ENCODE peak calls at places on chromosomes 12 and 14, in ten cellular contexts. W, B, H, I, F, P, D, T, R and Y are unnamed samples.

GRCh38 chr14:65257405-65257804 is 155.1 kb upstream of the MAX start:
- DNase-seq in W (no peak), B (no peak), H (no peak), I (no peak), F (no peak), P (no peak), D (no peak), T (no peak), R (no peak), Y (no peak)

GRCh38 chr12:131130311-131130911 is 176.7 kb downstream of the ADGRD1 start:
- DNase-seq in W (no peak), B (no peak), H (no peak), I (no peak), F (no peak), P (no peak), D (no peak), T (no peak), R (no peak), Y (no peak)

GRCh38 chr14:99891900-99892299 is 98.7 kb downstream of the EML1 start:
- DNase-seq in W (no peak), B (no peak), H (no peak), I (no peak), F (no peak), P (no peak), D (no peak), T (no peak), R (no peak), Y (peak; percentile 37)

GRCh38 chr14:106530423-106531107 is 1004.2 kb downstream of the TMEM121 start:
- DNase-seq in W (no peak), B (peak; percentile 21), H (no peak), I (no peak), F (no peak), P (no peak), D (no peak), T (no peak), R (no peak), Y (peak; percentile 48)

GRCh38 chr12:34400986-34401658 is 378.8 kb downstream of the ALG10 start:
- DNase-seq in W (peak; percentile 1), B (no peak), H (no peak), I (peak; percentile 1), F (no peak), P (peak; percentile 8), D (no peak), T (peak; percentile 1), R (no peak), Y (peak; percentile 5)

GRCh38 chr12:109952160-109952858 is 43.9 kb downstream of the GIT2 start:
- DNase-seq in W (no peak), B (no peak), H (no peak), I (no peak), F (no peak), P (no peak), D (no peak), T (no peak), R (no peak), Y (peak; percentile 51)

GRCh38 chr12:56128669-56129209 is 672 bp downstream of the ESYT1 start:
- DNase-seq in W (no peak), B (no peak), H (no peak), I (peak; percentile 33), F (no peak), P (no peak), D (peak; percentile 31), T (no peak), R (peak; percentile 54), Y (no peak)

GRCh38 chr12:12716151-12716844 is 870 bp upstream of the CDKN1B start:
- DNase-seq in W (no peak), B (no peak), H (no peak), I (peak; percentile 36), F (no peak), P (no peak), D (no peak), T (no peak), R (peak; percentile 44), Y (no peak)

GRCh38 chr12:71214511-71215285 is 56.9 kb upstream of the TSPAN8 start:
- DNase-seq in W (no peak), B (no peak), H (no peak), I (no peak), F (peak; percentile 80), P (no peak), D (peak; percentile 7), T (no peak), R (no peak), Y (no peak)

GRCh38 chr14:61620130-61620946 is 75.0 kb upstream of the HIF1A start:
- DNase-seq in W (no peak), B (no peak), H (no peak), I (no peak), F (no peak), P (no peak), D (peak; percentile 98), T (peak; percentile 37), R (peak; percentile 61), Y (no peak)

GRCh38 chr12:143964-144649 is 69.8 kb downstream of the SLC6A12 start:
- DNase-seq in W (no peak), B (no peak), H (no peak), I (no peak), F (no peak), P (no peak), D (no peak), T (no peak), R (no peak), Y (no peak)

DNA sequence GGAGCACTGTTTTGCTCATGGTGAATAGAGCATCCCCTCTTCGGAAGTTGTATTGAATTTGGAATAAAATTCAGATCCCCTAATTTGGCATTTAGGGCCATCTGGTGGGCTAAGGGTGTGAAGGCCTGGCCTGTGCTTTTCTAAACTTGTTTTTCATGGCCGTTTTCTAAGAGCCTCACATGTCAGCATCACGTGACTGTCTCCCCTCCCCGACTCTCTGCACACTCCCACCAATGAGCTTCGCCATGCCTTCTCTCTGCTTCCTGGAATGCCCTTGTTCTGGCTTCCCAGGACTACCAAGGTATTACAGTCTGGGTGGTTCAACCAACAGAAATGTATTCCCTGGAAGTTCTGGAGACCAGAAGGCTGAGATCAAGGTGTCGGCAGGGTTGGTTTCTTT is 85.3 kb downstream of the PRIMA1 start:
- DNase-seq in W (no peak), B (no peak), H (no peak), I (no peak), F (no peak), P (no peak), D (no peak), T (no peak), R (no peak), Y (no peak)
- TF ChIP-seq CTCF in W (no peak), B (no peak), H (no peak), I (no peak), F (no peak), P (no peak), D (no peak), T (no peak), R (no peak), Y (no peak)

DNA sequence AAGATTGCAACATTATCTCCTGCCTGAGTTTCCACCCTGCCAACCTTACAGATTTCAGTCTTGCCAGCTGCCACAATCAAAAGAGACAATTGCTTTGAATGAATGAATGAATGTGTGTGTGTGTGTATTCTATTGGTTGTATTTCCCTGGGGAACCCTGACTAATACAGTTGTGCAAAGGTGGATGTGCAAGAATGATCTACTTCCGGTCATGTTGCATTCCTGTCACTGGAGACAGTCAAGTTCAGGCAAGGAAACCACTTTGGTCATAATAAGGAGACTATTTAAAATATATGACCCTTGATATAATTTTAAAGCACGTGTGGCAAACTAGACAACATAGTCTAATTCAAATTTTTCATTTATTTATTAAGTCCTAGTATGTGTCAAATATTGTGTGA is 13.1 kb downstream of the RERG start:
- DNase-seq in W (no peak), B (no peak), H (no peak), I (no peak), F (no peak), P (no peak), D (peak; percentile 65), T (no peak), R (peak; percentile 80), Y (no peak)
- TF ChIP-seq CTCF in W (peak; percentile 60), B (no peak), H (no peak), I (no peak), F (peak; percentile 59), P (peak; percentile 17), D (peak; percentile 44), T (peak; percentile 48), R (peak; percentile 40), Y (no peak)

GRCh38 chr14:28681681-28682080 is 84.9 kb upstream of the FOXG1 start:
- DNase-seq in W (no peak), B (no peak), H (no peak), I (no peak), F (no peak), P (no peak), D (no peak), T (no peak), R (no peak), Y (no peak)
- TF ChIP-seq CTCF in W (no peak), B (no peak), H (no peak), I (no peak), F (no peak), P (no peak), D (no peak), T (no peak), R (peak; percentile 23), Y (no peak)

GRCh38 chr12:124370384-124370783 is 75.5 kb downstream of the RFLNA start:
- DNase-seq in W (no peak), B (no peak), H (no peak), I (no peak), F (no peak), P (no peak), D (no peak), T (no peak), R (no peak), Y (no peak)

GRCh38 chr12:124370851-124371250 is 76.0 kb downstream of the RFLNA start:
- DNase-seq in W (no peak), B (no peak), H (no peak), I (no peak), F (no peak), P (no peak), D (no peak), T (no peak), R (no peak), Y (no peak)

GRCh38 chr12:124368421-124369032 is 73.6 kb downstream of the RFLNA start:
- DNase-seq in W (no peak), B (no peak), H (no peak), I (no peak), F (no peak), P (no peak), D (no peak), T (no peak), R (no peak), Y (no peak)

GRCh38 chr12:124369901-124370378 is 75.0 kb downstream of the RFLNA start:
- DNase-seq in W (no peak), B (no peak), H (no peak), I (no peak), F (no peak), P (peak; percentile 50), D (no peak), T (no peak), R (no peak), Y (no peak)

DNA sequence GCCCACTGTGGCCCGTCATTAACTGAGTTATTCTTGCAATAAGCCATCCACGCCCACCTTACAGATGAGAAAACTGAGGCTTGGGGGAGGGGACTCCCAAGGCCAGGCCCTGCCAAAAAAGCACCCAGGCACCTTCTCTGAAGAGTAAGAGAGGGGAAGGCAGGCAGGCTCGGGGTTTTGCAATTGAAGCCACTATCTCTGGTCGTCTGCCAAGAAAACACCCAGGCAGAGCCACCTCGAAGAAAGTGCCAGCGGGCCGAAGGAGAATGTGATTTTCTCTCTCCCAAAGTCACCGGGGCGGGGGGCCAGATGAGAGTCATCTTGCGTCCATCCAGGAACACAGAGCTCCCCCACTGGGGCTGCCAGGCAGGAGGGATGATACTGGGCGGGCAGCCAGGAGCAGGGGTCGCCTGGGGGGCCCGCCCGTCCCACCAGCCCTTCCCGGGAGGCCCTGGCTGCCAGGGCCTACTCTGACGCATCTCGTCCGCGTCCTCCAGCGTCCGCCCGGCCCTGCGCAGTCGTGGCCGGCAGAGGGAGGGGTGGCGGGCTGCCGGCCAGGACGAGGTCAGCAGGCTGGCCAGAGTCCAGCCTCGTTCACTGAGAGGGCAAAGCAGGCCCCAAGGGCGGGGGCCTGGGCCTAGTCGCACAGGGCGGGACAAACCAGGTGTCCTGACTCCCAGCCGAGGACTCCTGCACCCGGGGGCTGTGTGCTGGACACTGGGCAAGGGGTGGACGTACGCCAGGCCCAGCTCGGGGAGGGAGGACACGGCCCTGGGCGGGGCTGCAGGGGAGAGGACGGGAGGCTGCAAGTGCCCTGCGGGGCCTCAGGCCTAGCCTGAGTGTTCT is 74.4 kb downstream of the RFLNA start:
- DNase-seq in W (no peak), B (no peak), H (no peak), I (peak; percentile 78), F (no peak), P (peak; percentile 81), D (peak; percentile 97), T (peak; percentile 96), R (no peak), Y (no peak)
- TF ChIP-seq CTCF in W (no peak), B (no peak), H (no peak), I (peak; percentile 76), F (peak; percentile 44), P (peak; percentile 70), D (peak; percentile 31), T (peak; percentile 90), R (no peak), Y (no peak)